ENCODE peak calls at places on chromosomes 6 and 20, in six cellular contexts. O, X, D, Q, W and R are unnamed samples. For H3K4me1, the result is how much of the 10 kb centered on the place peaks cover.

GRCh38 chr6:25215881-25216280 is 63.3 kb upstream of the CARMIL1 start:
- DNase-seq in Q (no peak), W (no peak), X (no peak), D (no peak), O (no peak), R (no peak)

GRCh38 chr20:36177716-36178115 is 23.2 kb downstream of the EPB41L1 start:
- DNase-seq in Q (no peak), O (no peak), X (no peak), D (no peak), W (peak), R (no peak)

GRCh38 chr20:59987135-59987534 is 28.9 kb downstream of the CDH26 start:
- DNase-seq in O (no peak), D (no peak), W (no peak), X (no peak), Q (no peak), R (no peak)

GRCh38 chr6:137823826-137824501 is 43.1 kb upstream of the TNFAIP3 start:
- DNase-seq in O (peak), Q (no peak), X (peak), D (peak), W (peak), R (no peak)

GRCh38 chr20:57714409-57715267 is 4.8 kb upstream of the PMEPA1 start:
- DNase-seq in O (peak), D (no peak), X (no peak), W (no peak), Q (no peak), R (no peak)

GRCh38 chr20:17654649-17655285 is 27.3 kb downstream of the RRBP1 start:
- DNase-seq in Q (peak), D (no peak), O (peak), W (no peak), X (no peak), R (no peak)

GRCh38 chr6:147468634-147469033 is 39.9 kb upstream of the SAMD5 start:
- DNase-seq in D (no peak), O (no peak), X (no peak), Q (no peak), W (no peak), R (no peak)

GRCh38 chr20:10179574-10180298 is 38.9 kb upstream of the SNAP25 start:
- DNase-seq in X (no peak), D (no peak), W (no peak), Q (no peak), O (no peak), R (no peak)

GRCh38 chr6:80357674-80358073 is 251.2 kb downstream of the BCKDHB start:
- DNase-seq in Q (no peak), O (no peak), D (no peak), W (no peak), X (no peak), R (no peak)

GRCh38 chr6:14286144-14286543 is 168.6 kb downstream of the CD83 start:
- DNase-seq in W (no peak), D (peak), X (peak), O (peak), Q (no peak), R (no peak)

GRCh38 chr6:130524552-130524951 is 158.7 kb downstream of the TMEM200A start:
- DNase-seq in Q (no peak), W (no peak), O (no peak), D (no peak), X (no peak), R (no peak)

GRCh38 chr20:20743511-20744169 is 31.2 kb upstream of the RALGAPA2 start:
- DNase-seq in O (peak), X (peak), Q (peak), D (peak), W (peak), R (peak)

GRCh38 chr6:88785478-88785877 is 177.9 kb downstream of the RNGTT start:
- DNase-seq in D (no peak), Q (no peak), O (peak), X (no peak), W (no peak), R (no peak)

GRCh38 chr20:53157443-53158408 is 185.6 kb downstream of the TSHZ2 start:
- DNase-seq in D (peak), Q (no peak), W (peak), X (no peak), O (peak), R (no peak)

GRCh38 chr6:50030777-50031562 is 9.2 kb upstream of the DEFB110 start:
- DNase-seq in W (no peak), D (no peak), Q (no peak), X (no peak), O (no peak), R (no peak)

GRCh38 chr6:55569638-55570037 is 9.4 kb downstream of the HMGCLL1 start:
- DNase-seq in Q (no peak), W (no peak), X (no peak), O (no peak), D (no peak), R (no peak)

GRCh38 chr20:50820515-50821256 is 25.8 kb downstream of the BCAS4 start:
- DNase-seq in Q (no peak), D (no peak), X (no peak), O (no peak), W (no peak), R (no peak)

GRCh38 chr20:51529758-51530157 is 12.8 kb downstream of the NFATC2 start:
- DNase-seq in O (no peak), Q (no peak), X (no peak), D (no peak), W (peak), R (no peak)

GRCh38 chr6:152136449-152136825 is 329.0 kb downstream of the ESR1 start:
- DNase-seq in O (peak), Q (no peak), X (no peak), W (peak), D (no peak), R (no peak)

GRCh38 chr20:19621072-19621471 is 137.0 kb upstream of the RIN2 start:
- DNase-seq in W (no peak), O (peak), Q (no peak), D (no peak), X (no peak), R (no peak)
- H3K4me1 ChIP-seq in W (under half), O (under half), Q (under half), D (under half), X (under half), R (under half)

GRCh38 chr6:144319193-144319592 is 34.1 kb downstream of the UTRN start:
- DNase-seq in X (no peak), D (no peak), W (no peak), O (no peak), Q (no peak), R (no peak)

GRCh38 chr6:144315981-144316865 is 31.1 kb downstream of the UTRN start:
- DNase-seq in O (no peak), Q (no peak), X (no peak), D (no peak), W (no peak), R (no peak)

GRCh38 chr6:144315226-144315980 is 30.3 kb downstream of the UTRN start:
- DNase-seq in D (peak), O (no peak), Q (no peak), W (no peak), X (no peak), R (no peak)

GRCh38 chr6:144316866-144317204 is 31.7 kb downstream of the UTRN start:
- DNase-seq in Q (no peak), W (no peak), O (no peak), X (no peak), D (no peak), R (no peak)

DNA sequence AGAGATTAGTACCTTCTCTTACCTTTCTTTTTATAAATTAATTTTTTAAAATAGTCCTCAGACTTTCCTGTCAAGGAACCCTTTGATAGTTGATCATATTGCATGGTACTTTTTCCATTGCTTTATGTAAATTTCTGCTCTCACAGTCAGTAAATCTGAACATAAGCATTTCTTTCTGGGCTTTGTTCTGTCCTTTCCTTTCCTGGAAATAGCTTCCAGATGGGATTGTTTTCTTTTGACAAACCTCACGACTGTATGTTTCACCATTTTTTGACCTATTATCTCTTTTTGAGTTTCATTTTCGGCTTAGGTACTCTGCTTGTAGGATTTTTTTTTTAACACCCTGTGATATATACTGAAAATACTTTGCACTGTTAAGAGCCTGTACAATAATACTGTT is 32.6 kb downstream of the UTRN start:
- DNase-seq in X (no peak), O (no peak), D (no peak), Q (no peak), W (no peak), R (no peak)
- H3K4me1 ChIP-seq in X (under half), O (under half), D (half or more), Q (under half), W (under half), R (under half)

GRCh38 chr6:41702771-41703494 is 32.5 kb downstream of the TFEB start:
- DNase-seq in D (no peak), O (no peak), W (no peak), X (no peak), Q (no peak), R (no peak)

GRCh38 chr6:41704028-41704427 is 31.4 kb downstream of the TFEB start:
- DNase-seq in X (no peak), W (no peak), Q (no peak), D (no peak), O (no peak), R (no peak)

GRCh38 chr6:41705329-41705995 is 29.9 kb downstream of the TFEB start:
- DNase-seq in X (no peak), D (no peak), W (no peak), O (no peak), Q (no peak), R (no peak)

GRCh38 chr6:41705996-41706835 is 29.2 kb downstream of the TFEB start:
- DNase-seq in D (peak), W (no peak), Q (peak), O (peak), X (peak), R (peak)

DNA sequence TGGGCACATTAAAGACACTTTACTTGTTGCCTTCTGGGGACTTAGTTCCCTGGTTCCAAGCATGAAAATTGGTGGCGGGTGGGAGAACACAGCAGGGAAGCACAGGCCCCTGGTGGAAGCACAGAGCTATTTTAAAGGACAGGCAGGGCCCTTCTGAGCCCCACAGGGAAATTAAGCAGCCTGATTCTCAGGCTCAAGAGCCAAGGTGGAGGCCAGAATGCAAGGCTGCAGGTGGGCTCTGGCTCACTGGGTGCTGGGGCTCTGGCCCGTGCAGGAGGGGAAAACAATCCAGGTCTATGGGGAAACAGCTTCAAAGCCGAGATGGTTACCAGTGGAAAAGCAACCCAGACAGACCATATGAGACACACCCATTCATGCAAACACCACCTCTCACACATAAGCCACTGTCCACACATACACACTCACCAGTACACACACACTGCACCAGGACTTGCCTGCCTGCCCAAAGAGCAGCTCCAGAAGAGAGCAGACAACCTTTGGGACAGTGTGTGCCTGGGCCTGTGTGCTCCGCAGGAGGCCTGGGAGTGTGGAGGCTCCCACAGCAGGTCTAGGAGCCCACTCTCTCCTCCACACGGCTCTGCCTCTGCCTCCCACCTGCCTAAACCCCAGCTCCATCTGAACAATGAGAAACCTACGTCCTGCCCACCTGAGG is 30.6 kb downstream of the TFEB start:
- DNase-seq in X (no peak), D (no peak), O (no peak), Q (no peak), W (no peak), R (no peak)
- H3K4me1 ChIP-seq in X (under half), D (half or more), O (under half), Q (under half), W (under half), R (under half)

DNA sequence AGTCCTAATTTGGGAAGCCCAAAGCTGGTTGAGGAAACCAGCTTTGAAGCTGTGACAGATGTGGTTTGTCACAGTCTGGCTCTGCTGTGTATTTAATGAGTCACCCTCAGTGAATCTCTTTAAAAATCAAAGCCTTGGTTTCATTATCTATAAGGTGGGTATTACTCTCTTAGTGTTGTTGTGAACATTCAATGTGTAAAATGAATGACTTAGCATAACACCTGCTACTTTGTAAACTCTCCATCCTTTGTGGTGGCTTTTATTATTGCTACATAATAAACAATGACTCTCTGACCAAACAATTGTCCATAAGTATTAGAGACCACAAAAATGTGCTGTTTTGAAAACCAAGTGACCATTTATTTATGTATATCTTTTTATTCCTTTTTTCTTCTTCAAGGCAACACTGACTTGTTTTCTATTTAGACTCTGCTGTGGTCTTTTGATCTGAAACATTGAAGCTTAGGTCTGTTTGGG is 24.6 kb downstream of the PLCB1 start:
- DNase-seq in O (peak), X (no peak), W (no peak), Q (no peak), D (no peak), R (no peak)
- H3K4me1 ChIP-seq in O (under half), X (under half), W (under half), Q (under half), D (half or more), R (under half)

DNA sequence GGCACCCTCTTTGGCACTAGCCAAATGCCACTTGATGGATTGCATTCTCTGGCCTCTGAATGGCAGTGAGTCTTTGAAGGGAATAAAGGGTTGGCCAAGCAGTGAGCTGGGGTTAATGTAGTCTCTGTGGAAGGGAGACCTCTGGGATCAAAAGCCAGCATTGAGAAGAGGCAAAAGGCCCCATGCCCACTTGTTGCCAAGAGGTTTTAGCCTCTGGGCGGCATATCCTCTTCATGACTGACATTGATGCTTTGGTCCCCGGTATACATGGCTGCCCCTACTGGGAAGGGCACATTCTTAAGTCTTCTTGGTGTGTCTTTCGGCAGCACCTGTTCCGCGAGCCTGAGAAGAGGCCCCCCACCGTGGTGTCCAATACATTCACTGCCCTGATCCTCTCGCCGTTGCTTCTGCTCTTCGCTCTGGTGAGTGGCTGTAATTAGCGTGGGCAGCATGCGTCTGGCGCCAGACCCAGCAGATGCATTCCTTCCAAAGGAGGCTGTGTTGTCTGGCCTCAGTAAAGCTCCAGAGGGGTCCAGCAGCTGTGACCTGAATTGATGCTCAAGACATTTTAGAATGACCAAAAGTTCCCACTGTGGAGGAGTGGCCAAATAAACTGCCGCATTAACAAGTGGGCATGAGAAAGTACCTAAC is 29.5 kb downstream of the GHRH start:
- DNase-seq in X (no peak), W (no peak), D (no peak), O (peak), Q (no peak), R (no peak)
- H3K4me1 ChIP-seq in X (under half), W (under half), D (under half), O (under half), Q (under half), R (under half)

DNA sequence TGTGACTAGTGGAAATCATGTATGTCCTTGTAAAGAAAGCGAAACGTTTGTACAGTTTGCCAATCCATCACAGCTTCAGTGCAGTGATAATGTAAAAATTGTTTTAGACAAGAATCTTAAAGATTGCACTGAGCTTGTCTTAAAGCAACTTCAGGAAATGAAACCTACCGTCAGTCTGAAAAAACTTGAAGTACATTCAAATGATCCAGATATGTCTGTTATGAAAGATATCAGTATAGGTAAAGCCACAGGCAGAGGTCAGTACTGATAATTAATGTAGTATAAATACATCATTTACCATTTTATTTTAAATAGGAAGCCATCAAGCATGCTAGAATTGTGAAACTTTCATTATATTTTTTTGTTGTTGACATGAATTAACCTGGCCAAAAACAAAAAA is 60.9 kb upstream of the SMIM8 start:
- DNase-seq in X (no peak), O (no peak), Q (no peak), D (no peak), W (no peak), R (no peak)
- H3K4me1 ChIP-seq in X (under half), O (under half), Q (under half), D (under half), W (under half), R (under half)

GRCh38 chr6:52537001-52537753 is 39.7 kb downstream of the TRAM2 start:
- DNase-seq in X (no peak), Q (no peak), W (no peak), O (peak), D (no peak), R (no peak)
- H3K4me1 ChIP-seq in X (under half), Q (under half), W (under half), O (under half), D (half or more), R (under half)

DNA sequence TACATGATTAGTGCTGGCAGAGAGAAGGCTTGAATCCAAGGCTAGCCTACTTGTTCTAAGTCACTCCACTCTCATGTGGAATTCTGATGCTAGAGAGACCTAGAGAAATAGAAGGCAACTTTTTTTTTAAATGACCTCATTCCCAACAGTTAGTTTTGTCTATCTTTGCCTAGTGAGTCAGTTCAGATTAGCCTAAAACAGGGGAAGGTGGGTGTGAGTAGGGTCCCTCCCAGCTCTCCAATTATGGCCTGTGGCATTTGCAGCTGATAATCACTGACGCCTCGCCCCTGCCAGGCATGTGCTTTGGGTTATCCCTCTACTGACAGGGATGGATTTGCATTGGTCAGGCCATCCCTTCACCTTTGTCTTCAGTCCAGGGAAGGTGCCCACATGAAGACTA is 13.6 kb downstream of the TXLNB start:
- DNase-seq in O (peak), X (no peak), D (no peak), Q (no peak), W (no peak), R (no peak)
- H3K4me1 ChIP-seq in O (under half), X (under half), D (under half), Q (under half), W (under half), R (under half)